ENCODE peak calls at places on chromosomes 7 and 10, in nine cellular contexts. R is activated T-cell treated with anti-CD3 and anti-CD28 coated beads, Interleukin-2, amount 50 U/mL, for 72 hours; X is activated CD8-positive, alpha-beta memory T cell treated with anti-CD3 and anti-CD28 coated beads, Interleukin-2, amount 50 U/mL, for 48 hours; F is retina; Z is HEK293T; J is Jurkat, Clone E6-1; V is GM18507; S is foreskin fibroblast; T is aorta. B is an unnamed sample.

GRCh38 chr7:97200043-97200442 is 82.5 kb downstream of the SDHAF3 start:
- DNase-seq in R (no peak), X (no peak), F (no peak), Z (no peak), J (no peak), V (no peak), S (no peak), T (no peak), B (no peak)

GRCh38 chr7:48875300-48875916 is 48.9 kb upstream of the CDC14C start:
- DNase-seq in R (no peak), X (no peak), F (peak), Z (no peak), J (peak), V (no peak), S (no peak), T (no peak), B (peak)

GRCh38 chr7:105205592-105206211 is 183.0 kb downstream of the SRPK2 start:
- DNase-seq in R (peak), X (no peak), F (no peak), Z (no peak), J (peak), V (no peak), S (no peak), T (no peak), B (peak)

GRCh38 chr10:101166430-101166829 is 35.3 kb downstream of the TLX1 start:
- DNase-seq in R (no peak), X (no peak), F (no peak), Z (no peak), J (no peak), V (no peak), S (no peak), T (no peak), B (no peak)

GRCh38 chr10:96642973-96643372 is 56.2 kb upstream of the TM9SF3 start:
- DNase-seq in R (peak), X (peak), F (no peak), Z (peak), J (peak), V (no peak), S (no peak), T (peak), B (peak)

GRCh38 chr10:75532253-75532924 is 101.0 kb downstream of the LRMDA start:
- DNase-seq in R (no peak), X (no peak), F (no peak), Z (no peak), J (no peak), V (no peak), S (peak), T (no peak), B (no peak)

GRCh38 chr7:30870821-30871518 is 40.7 kb upstream of the AQP1 start:
- DNase-seq in R (no peak), X (no peak), F (no peak), Z (no peak), J (no peak), V (no peak), S (no peak), T (no peak), B (no peak)

GRCh38 chr7:51274955-51275354 is 41.7 kb downstream of the COBL start:
- DNase-seq in R (no peak), X (no peak), F (no peak), Z (no peak), J (no peak), V (no peak), S (no peak), T (no peak), B (no peak)

GRCh38 chr7:29177963-29178612 is 16.5 kb upstream of the CHN2 start:
- DNase-seq in R (no peak), X (no peak), F (no peak), Z (no peak), J (no peak), V (no peak), S (no peak), T (no peak), B (peak)

GRCh38 chr7:130149575-130150139 is 55.5 kb downstream of the TMEM209 start:
- DNase-seq in R (no peak), X (no peak), F (no peak), Z (no peak), J (no peak), V (no peak), S (no peak), T (no peak), B (peak)

GRCh38 chr7:130491841-130492518 is at the start of gene MEST:
- DNase-seq in R (peak), X (no peak), F (peak), Z (no peak), J (no peak), V (no peak), S (peak), T (peak), B (no peak)

GRCh38 chr7:55513849-55514248 is 58.5 kb downstream of the VOPP1 start:
- DNase-seq in R (no peak), X (no peak), F (no peak), Z (no peak), J (no peak), V (no peak), S (no peak), T (no peak), B (no peak)

GRCh38 chr7:79979437-79979836 is 155.2 kb upstream of the GNAI1 start:
- DNase-seq in R (no peak), X (no peak), F (no peak), Z (no peak), J (no peak), V (no peak), S (peak), T (no peak), B (no peak)

GRCh38 chr10:122699796-122700466 is at the start of gene C10orf120:
- DNase-seq in R (no peak), X (no peak), F (no peak), Z (no peak), J (no peak), V (no peak), S (no peak), T (no peak), B (no peak)

GRCh38 chr7:157006205-157006747 is 4.2 kb downstream of the MNX1 start:
- DNase-seq in R (no peak), X (peak), F (no peak), Z (no peak), J (no peak), V (no peak), S (no peak), T (no peak), B (no peak)

GRCh38 chr7:101576993-101577392 is 52.1 kb downstream of the MYL10 start:
- DNase-seq in R (no peak), X (peak), F (no peak), Z (no peak), J (no peak), V (no peak), S (peak), T (no peak), B (no peak)

GRCh38 chr7:134866581-134866980 is 87.1 kb downstream of the CALD1 start:
- DNase-seq in R (no peak), X (no peak), F (no peak), Z (no peak), J (no peak), V (no peak), S (peak), T (no peak), B (no peak)

GRCh38 chr7:44395067-44395466 is 69.7 kb upstream of the CAMK2B start:
- DNase-seq in R (no peak), X (peak), F (no peak), Z (no peak), J (no peak), V (no peak), S (peak), T (no peak), B (no peak)

GRCh38 chr10:103231047-103231551 is 14.6 kb upstream of the RPEL1 start:
- DNase-seq in R (no peak), X (no peak), F (peak), Z (no peak), J (no peak), V (no peak), S (peak), T (no peak), B (no peak)

GRCh38 chr10:49393757-49394156 is 2.1 kb downstream of the DRGX start:
- DNase-seq in R (no peak), X (no peak), F (no peak), Z (no peak), J (no peak), V (no peak), S (no peak), T (no peak), B (no peak)

GRCh38 chr10:95280637-95281036 is 10.2 kb downstream of the PDLIM1 start:
- DNase-seq in R (no peak), X (no peak), F (no peak), Z (no peak), J (no peak), V (no peak), S (no peak), T (no peak), B (no peak)

GRCh38 chr7:102454423-102454822 is 10.2 kb downstream of the ALKBH4 start:
- DNase-seq in R (no peak), X (no peak), F (no peak), Z (no peak), J (no peak), V (no peak), S (no peak), T (no peak), B (no peak)

GRCh38 chr7:139828880-139829653 is at the start of gene TBXAS1:
- DNase-seq in R (peak), X (no peak), F (no peak), Z (no peak), J (no peak), V (no peak), S (no peak), T (no peak), B (no peak)

B was measured in activated CD8-positive, alpha-beta T cell treated with anti-CD3 and anti-CD28 coated beads, Interleukin-2, amount 10 ng/mL, durations not matched to agents 7 days and 5 days.